ENCODE peak calls at places on chromosomes 12 and 14, in six cellular contexts. One of them, this sample, is unnamed.

GRCh38 chr12:13152281-13152680 is 44.2 kb upstream of the EMP1 start:
- DNase-seq in GM10248: no peak
- DNase-seq in AG10803: peak
- DNase-seq in A673: no peak
- DNase-seq in AG09309: no peak
- DNase-seq in cardiac muscle cell: no peak
- DNase-seq in this sample: no peak

GRCh38 chr14:81990312-81990761 is 456.7 kb upstream of the SEL1L start:
- DNase-seq in cardiac muscle cell: peak
- DNase-seq in AG09309: no peak
- DNase-seq in GM10248: peak
- DNase-seq in A673: peak
- DNase-seq in AG10803: peak
- DNase-seq in this sample: peak

GRCh38 chr14:24978862-24979724 is 70.9 kb downstream of the STXBP6 start:
- DNase-seq in AG09309: no peak
- DNase-seq in cardiac muscle cell: no peak
- DNase-seq in A673: no peak
- DNase-seq in GM10248: peak
- DNase-seq in AG10803: no peak
- DNase-seq in this sample: no peak

GRCh38 chr12:90627180-90627896 is 327.6 kb downstream of the CCER1 start:
- DNase-seq in AG09309: no peak
- DNase-seq in GM10248: no peak
- DNase-seq in A673: no peak
- DNase-seq in cardiac muscle cell: no peak
- DNase-seq in AG10803: peak
- DNase-seq in this sample: no peak

GRCh38 chr14:103315368-103315911 is 18.6 kb upstream of the EIF5 start:
- DNase-seq in cardiac muscle cell: peak
- DNase-seq in GM10248: no peak
- DNase-seq in A673: no peak
- DNase-seq in AG09309: no peak
- DNase-seq in AG10803: peak
- DNase-seq in this sample: no peak

GRCh38 chr12:79124385-79124784 is 259.8 kb downstream of the SYT1 start:
- DNase-seq in cardiac muscle cell: no peak
- DNase-seq in A673: no peak
- DNase-seq in AG09309: no peak
- DNase-seq in GM10248: no peak
- DNase-seq in AG10803: no peak
- DNase-seq in this sample: no peak

GRCh38 chr14:77325746-77326094 is 4.9 kb downstream of the GSTZ1 start:
- DNase-seq in GM10248: no peak
- DNase-seq in AG10803: no peak
- DNase-seq in A673: no peak
- DNase-seq in AG09309: no peak
- DNase-seq in cardiac muscle cell: no peak
- DNase-seq in this sample: no peak

GRCh38 chr12:70609739-70610491 is 27.3 kb downstream of the PTPRB start:
- DNase-seq in GM10248: peak
- DNase-seq in AG10803: peak
- DNase-seq in AG09309: no peak
- DNase-seq in A673: peak
- DNase-seq in cardiac muscle cell: peak
- DNase-seq in this sample: no peak

GRCh38 chr12:111715242-111715641 is 29.4 kb downstream of the ACAD10 start:
- DNase-seq in AG10803: peak
- DNase-seq in AG09309: no peak
- DNase-seq in A673: no peak
- DNase-seq in cardiac muscle cell: no peak
- DNase-seq in GM10248: no peak
- DNase-seq in this sample: no peak

GRCh38 chr12:31989571-31989970 is 30.4 kb downstream of the RESF1 start:
- DNase-seq in cardiac muscle cell: no peak
- DNase-seq in GM10248: no peak
- DNase-seq in AG09309: no peak
- DNase-seq in AG10803: no peak
- DNase-seq in A673: no peak
- DNase-seq in this sample: no peak

GRCh38 chr14:64438181-64438839 is 27.0 kb upstream of the AKAP5 start:
- DNase-seq in AG09309: peak
- DNase-seq in AG10803: peak
- DNase-seq in GM10248: no peak
- DNase-seq in cardiac muscle cell: peak
- DNase-seq in A673: no peak
- DNase-seq in this sample: peak

GRCh38 chr12:123120452-123121166 is 30.3 kb downstream of the PITPNM2 start:
- DNase-seq in cardiac muscle cell: no peak
- DNase-seq in AG10803: no peak
- DNase-seq in GM10248: no peak
- DNase-seq in AG09309: no peak
- DNase-seq in A673: no peak
- DNase-seq in this sample: no peak

GRCh38 chr12:19311165-19311564 is 128.1 kb upstream of the AEBP2 start:
- DNase-seq in A673: no peak
- DNase-seq in AG09309: no peak
- DNase-seq in AG10803: no peak
- DNase-seq in GM10248: no peak
- DNase-seq in cardiac muscle cell: no peak
- DNase-seq in this sample: no peak

GRCh38 chr12:50572760-50573159 is 68.0 kb downstream of the DIP2B start:
- DNase-seq in AG09309: no peak
- DNase-seq in cardiac muscle cell: no peak
- DNase-seq in AG10803: no peak
- DNase-seq in A673: no peak
- DNase-seq in GM10248: no peak
- DNase-seq in this sample: no peak

GRCh38 chr12:103561174-103561573 is 25.9 kb upstream of the STAB2 start:
- DNase-seq in cardiac muscle cell: peak
- DNase-seq in A673: no peak
- DNase-seq in AG10803: peak
- DNase-seq in AG09309: no peak
- DNase-seq in GM10248: no peak
- DNase-seq in this sample: no peak

GRCh38 chr12:11228268-11228879 is 41.1 kb downstream of the PRB3 start:
- DNase-seq in AG10803: peak
- DNase-seq in cardiac muscle cell: peak
- DNase-seq in AG09309: no peak
- DNase-seq in GM10248: peak
- DNase-seq in A673: peak
- DNase-seq in this sample: peak

GRCh38 chr14:102917469-102918211 is 4.8 kb upstream of the AMN start:
- DNase-seq in cardiac muscle cell: peak
- DNase-seq in GM10248: peak
- DNase-seq in AG10803: peak
- DNase-seq in A673: peak
- DNase-seq in AG09309: no peak
- DNase-seq in this sample: no peak

GRCh38 chr12:92977326-92977725 is 48.2 kb upstream of the EEA1 start:
- DNase-seq in A673: no peak
- DNase-seq in cardiac muscle cell: peak
- DNase-seq in GM10248: no peak
- DNase-seq in AG10803: no peak
- DNase-seq in AG09309: no peak
- DNase-seq in this sample: no peak

GRCh38 chr12:22588817-22589216 is 36.2 kb upstream of the ETNK1 start:
- DNase-seq in GM10248: no peak
- DNase-seq in cardiac muscle cell: no peak
- DNase-seq in AG10803: no peak
- DNase-seq in AG09309: no peak
- DNase-seq in A673: peak
- DNase-seq in this sample: peak

GRCh38 chr12:118983147-118983824 is 1.9 kb downstream of the SRRM4 start:
- DNase-seq in A673: no peak
- DNase-seq in cardiac muscle cell: no peak
- DNase-seq in AG10803: no peak
- DNase-seq in AG09309: no peak
- DNase-seq in GM10248: no peak
- DNase-seq in this sample: no peak

GRCh38 chr12:103301642-103302620 is 193.8 kb downstream of the C12orf42 start:
- DNase-seq in AG10803: no peak
- DNase-seq in GM10248: no peak
- DNase-seq in A673: no peak
- DNase-seq in AG09309: no peak
- DNase-seq in cardiac muscle cell: no peak
- DNase-seq in this sample: no peak

GRCh38 chr14:35430459-35431199 is 26.1 kb upstream of the NFKBIA start:
- DNase-seq in cardiac muscle cell: no peak
- DNase-seq in AG09309: no peak
- DNase-seq in AG10803: no peak
- DNase-seq in A673: no peak
- DNase-seq in GM10248: no peak
- DNase-seq in this sample: no peak

GRCh38 chr12:24860546-24860945 is 88.4 kb downstream of the BCAT1 start:
- DNase-seq in A673: no peak
- DNase-seq in AG09309: no peak
- DNase-seq in GM10248: no peak
- DNase-seq in cardiac muscle cell: no peak
- DNase-seq in AG10803: no peak
- DNase-seq in this sample: no peak

GRCh38 chr12:56522486-56523193 is 1.0 kb downstream of the RBMS2 start:
- DNase-seq in AG10803: peak
- DNase-seq in GM10248: no peak
- DNase-seq in A673: peak
- DNase-seq in AG09309: no peak
- DNase-seq in cardiac muscle cell: peak
- DNase-seq in this sample: no peak

GRCh38 chr12:92332552-92332951 is 186.9 kb upstream of the BTG1 start:
- DNase-seq in AG09309: no peak
- DNase-seq in A673: no peak
- DNase-seq in cardiac muscle cell: no peak
- DNase-seq in AG10803: no peak
- DNase-seq in GM10248: no peak
- DNase-seq in this sample: no peak

GRCh38 chr12:79056775-79057174 is 192.2 kb downstream of the SYT1 start:
- DNase-seq in A673: no peak
- DNase-seq in GM10248: no peak
- DNase-seq in AG09309: no peak
- DNase-seq in AG10803: no peak
- DNase-seq in cardiac muscle cell: no peak
- DNase-seq in this sample: no peak

DNA sequence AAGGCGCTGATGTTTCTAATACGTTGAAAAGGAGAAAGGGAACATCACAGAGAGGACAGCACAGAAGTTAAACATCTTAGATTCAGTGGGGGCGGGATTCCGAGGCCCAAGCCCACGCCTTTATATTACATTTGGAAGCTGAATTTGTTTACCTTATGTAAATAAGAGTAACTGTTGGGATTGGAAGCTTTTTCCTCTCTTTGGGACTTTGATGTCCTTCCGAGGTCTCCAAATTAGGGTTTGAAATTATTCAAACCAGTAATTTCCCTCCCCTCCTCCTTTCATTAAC is 6.4 kb downstream of the FOXA1 start:
- DNase-seq in cardiac muscle cell: no peak
- DNase-seq in AG09309: no peak
- DNase-seq in GM10248: no peak
- DNase-seq in AG10803: no peak
- DNase-seq in A673: no peak
- DNase-seq in this sample: no peak
- TF ChIP-seq CTCF in cardiac muscle cell: no peak
- TF ChIP-seq CTCF in AG09309: no peak
- TF ChIP-seq CTCF in GM10248: no peak
- TF ChIP-seq CTCF in AG10803: no peak
- TF ChIP-seq CTCF in A673: no peak
- TF ChIP-seq CTCF in this sample: no peak

GRCh38 chr12:108832730-108833354 is 24.5 kb downstream of the SSH1 start:
- DNase-seq in A673: no peak
- DNase-seq in AG09309: peak
- DNase-seq in AG10803: peak
- DNase-seq in GM10248: no peak
- DNase-seq in cardiac muscle cell: peak
- DNase-seq in this sample: no peak
- TF ChIP-seq CTCF in A673: no peak
- TF ChIP-seq CTCF in AG09309: no peak
- TF ChIP-seq CTCF in AG10803: no peak
- TF ChIP-seq CTCF in GM10248: no peak
- TF ChIP-seq CTCF in cardiac muscle cell: no peak
- TF ChIP-seq CTCF in this sample: no peak

GRCh38 chr14:92695562-92695961 is 52.9 kb downstream of the LGMN start:
- DNase-seq in cardiac muscle cell: no peak
- DNase-seq in AG09309: no peak
- DNase-seq in AG10803: no peak
- DNase-seq in GM10248: no peak
- DNase-seq in A673: no peak
- DNase-seq in this sample: no peak

GRCh38 chr14:92694807-92695206 is 53.6 kb downstream of the LGMN start:
- DNase-seq in GM10248: no peak
- DNase-seq in AG09309: no peak
- DNase-seq in cardiac muscle cell: no peak
- DNase-seq in A673: no peak
- DNase-seq in AG10803: no peak
- DNase-seq in this sample: no peak

GRCh38 chr14:92693998-92694780 is 54.2 kb downstream of the LGMN start:
- DNase-seq in AG09309: no peak
- DNase-seq in AG10803: no peak
- DNase-seq in A673: no peak
- DNase-seq in cardiac muscle cell: peak
- DNase-seq in GM10248: no peak
- DNase-seq in this sample: no peak

GRCh38 chr14:92690171-92691011 is 58.0 kb downstream of the LGMN start:
- DNase-seq in GM10248: no peak
- DNase-seq in cardiac muscle cell: peak
- DNase-seq in A673: peak
- DNase-seq in AG10803: peak
- DNase-seq in AG09309: no peak
- DNase-seq in this sample: no peak

GRCh38 chr14:92692822-92693226 is 55.6 kb downstream of the LGMN start:
- DNase-seq in AG09309: no peak
- DNase-seq in GM10248: no peak
- DNase-seq in cardiac muscle cell: peak
- DNase-seq in A673: peak
- DNase-seq in AG10803: no peak
- DNase-seq in this sample: no peak
- TF ChIP-seq CTCF in AG09309: no peak
- TF ChIP-seq CTCF in GM10248: no peak
- TF ChIP-seq CTCF in cardiac muscle cell: no peak
- TF ChIP-seq CTCF in A673: no peak
- TF ChIP-seq CTCF in AG10803: no peak
- TF ChIP-seq CTCF in this sample: no peak

GRCh38 chr12:128938886-128939285 is 85.6 kb downstream of the GLT1D1 start:
- DNase-seq in cardiac muscle cell: no peak
- DNase-seq in A673: no peak
- DNase-seq in GM10248: no peak
- DNase-seq in AG09309: no peak
- DNase-seq in AG10803: no peak
- DNase-seq in this sample: no peak

GRCh38 chr12:128942960-128943477 is 89.7 kb downstream of the GLT1D1 start:
- DNase-seq in A673: no peak
- DNase-seq in cardiac muscle cell: no peak
- DNase-seq in GM10248: no peak
- DNase-seq in AG09309: no peak
- DNase-seq in AG10803: no peak
- DNase-seq in this sample: no peak

GRCh38 chr12:128944956-128945355 is 91.7 kb downstream of the GLT1D1 start:
- DNase-seq in GM10248: no peak
- DNase-seq in AG09309: no peak
- DNase-seq in cardiac muscle cell: no peak
- DNase-seq in A673: no peak
- DNase-seq in AG10803: no peak
- DNase-seq in this sample: no peak

GRCh38 chr12:128940974-128941373 is 87.7 kb downstream of the GLT1D1 start:
- DNase-seq in AG09309: no peak
- DNase-seq in A673: no peak
- DNase-seq in AG10803: no peak
- DNase-seq in GM10248: no peak
- DNase-seq in cardiac muscle cell: no peak
- DNase-seq in this sample: no peak

GRCh38 chr12:128940090-128940888 is 87.0 kb downstream of the GLT1D1 start:
- DNase-seq in AG10803: no peak
- DNase-seq in A673: no peak
- DNase-seq in AG09309: no peak
- DNase-seq in GM10248: no peak
- DNase-seq in cardiac muscle cell: no peak
- DNase-seq in this sample: no peak
- TF ChIP-seq CTCF in AG10803: no peak
- TF ChIP-seq CTCF in A673: no peak
- TF ChIP-seq CTCF in AG09309: no peak
- TF ChIP-seq CTCF in GM10248: no peak
- TF ChIP-seq CTCF in cardiac muscle cell: no peak
- TF ChIP-seq CTCF in this sample: no peak

This sample was measured in HFF-Myc.